ENCODE peak calls at places on chromosome 19, in eight cellular contexts. B is aorta, T is breast epithelium, W is psoas muscle, Q is heart left ventricle, N is Panc1, G is BE2C, K is cardiac muscle cell. X is an unnamed sample.

GRCh38 chr19:38551450-38551813 is 66.3 kb downstream of the MAP4K1 start:
- DNase-seq in B (no peak), T (no peak), W (peak; percentile 39), Q (no peak), N (no peak), G (no peak), K (no peak), X (no peak)

GRCh38 chr19:10618846-10619245 is 6.5 kb upstream of the SLC44A2 start:
- DNase-seq in B (no peak), T (no peak), W (peak; percentile 72), Q (no peak), N (no peak), G (no peak), K (no peak), X (no peak)

GRCh38 chr19:9010693-9011092 is 484 bp upstream of the MUC16 start:
- DNase-seq in B (no peak), T (no peak), W (no peak), Q (no peak), N (no peak), G (no peak), K (no peak), X (no peak)

GRCh38 chr19:40598121-40598917 is 2.9 kb upstream of the LTBP4 start:
- DNase-seq in B (peak; percentile 97), T (peak; percentile 87), W (peak; percentile 93), Q (peak; percentile 85), N (no peak), G (peak; percentile 91), K (peak; percentile 88), X (no peak)

GRCh38 chr19:38673030-38673429 is 25.6 kb downstream of the ACTN4 start:
- DNase-seq in B (no peak), T (no peak), W (peak; percentile 17), Q (no peak), N (no peak), G (no peak), K (no peak), X (no peak)

GRCh38 chr19:48053856-48054255 is 10.0 kb upstream of the CABP5 start:
- DNase-seq in B (no peak), T (no peak), W (no peak), Q (no peak), N (no peak), G (no peak), K (no peak), X (no peak)

GRCh38 chr19:53907193-53907581 is 1.9 kb upstream of the CACNG7 start:
- DNase-seq in B (no peak), T (no peak), W (peak; percentile 43), Q (no peak), N (no peak), G (no peak), K (no peak), X (no peak)

GRCh38 chr19:30783212-30783611 is 411.0 kb downstream of the ZNF536 start:
- DNase-seq in B (no peak), T (no peak), W (no peak), Q (no peak), N (no peak), G (no peak), K (no peak), X (no peak)

GRCh38 chr19:58558066-58558622 is at the start of gene UBE2M:
- DNase-seq in B (peak; percentile 89), T (no peak), W (peak; percentile 84), Q (peak; percentile 79), N (no peak), G (peak; percentile 92), K (no peak), X (no peak)

GRCh38 chr19:53394522-53394973 is 401 bp upstream of the ZNF765 start:
- DNase-seq in B (peak; percentile 86), T (peak; percentile 40), W (peak; percentile 75), Q (peak; percentile 79), N (peak; percentile 30), G (peak; percentile 33), K (peak; percentile 60), X (peak; percentile 22)

GRCh38 chr19:44684892-44685847 is 13.8 kb upstream of the CEACAM16 start:
- DNase-seq in B (no peak), T (no peak), W (no peak), Q (peak; percentile 67), N (no peak), G (no peak), K (peak; percentile 93), X (no peak)

GRCh38 chr19:44685877-44686276 is 13.1 kb upstream of the CEACAM16 start:
- DNase-seq in B (no peak), T (no peak), W (no peak), Q (no peak), N (no peak), G (no peak), K (peak; percentile 69), X (no peak)

GRCh38 chr19:44689290-44690130 is 9.4 kb upstream of the CEACAM16 start:
- DNase-seq in B (peak; percentile 92), T (peak; percentile 41), W (peak; percentile 86), Q (peak; percentile 67), N (no peak), G (peak; percentile 86), K (peak; percentile 84), X (peak; percentile 64)

GRCh38 chr19:44687898-44688297 is 11.1 kb upstream of the CEACAM16 start:
- DNase-seq in B (no peak), T (no peak), W (no peak), Q (no peak), N (no peak), G (no peak), K (no peak), X (no peak)

DNA sequence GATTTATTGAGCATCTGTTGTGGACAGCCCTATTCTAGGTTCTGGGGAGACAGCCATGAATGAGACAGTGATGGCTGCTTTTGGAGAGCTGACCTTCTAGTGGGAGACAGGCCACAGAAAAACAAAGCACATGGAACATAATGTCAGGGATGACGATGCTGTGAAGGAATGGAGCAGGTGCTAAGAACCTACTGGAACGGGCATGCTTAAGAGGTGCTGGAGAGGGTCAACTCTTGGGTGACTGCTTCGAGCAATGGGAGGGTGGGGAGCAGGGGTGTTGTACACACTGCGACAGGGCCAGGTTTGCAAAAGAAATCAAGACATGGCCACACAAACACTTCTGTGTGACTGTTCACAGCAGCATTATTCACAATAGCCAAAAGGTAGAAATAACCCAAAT is 12.1 kb upstream of the CEACAM16 start:
- DNase-seq in B (peak; percentile 2), T (no peak), W (no peak), Q (no peak), N (no peak), G (no peak), K (no peak), X (no peak)
- H3K4me1 ChIP-seq in B (no peaks in the 10 kb centered on the region), T (no peaks in the 10 kb centered on the region), W (peaks cover 3% of the 10 kb centered on the region), Q (no peaks in the 10 kb centered on the region), N (peaks cover 9% of the 10 kb centered on the region), G (no peaks in the 10 kb centered on the region), K (no peaks in the 10 kb centered on the region), X (no peaks in the 10 kb centered on the region)

DNA sequence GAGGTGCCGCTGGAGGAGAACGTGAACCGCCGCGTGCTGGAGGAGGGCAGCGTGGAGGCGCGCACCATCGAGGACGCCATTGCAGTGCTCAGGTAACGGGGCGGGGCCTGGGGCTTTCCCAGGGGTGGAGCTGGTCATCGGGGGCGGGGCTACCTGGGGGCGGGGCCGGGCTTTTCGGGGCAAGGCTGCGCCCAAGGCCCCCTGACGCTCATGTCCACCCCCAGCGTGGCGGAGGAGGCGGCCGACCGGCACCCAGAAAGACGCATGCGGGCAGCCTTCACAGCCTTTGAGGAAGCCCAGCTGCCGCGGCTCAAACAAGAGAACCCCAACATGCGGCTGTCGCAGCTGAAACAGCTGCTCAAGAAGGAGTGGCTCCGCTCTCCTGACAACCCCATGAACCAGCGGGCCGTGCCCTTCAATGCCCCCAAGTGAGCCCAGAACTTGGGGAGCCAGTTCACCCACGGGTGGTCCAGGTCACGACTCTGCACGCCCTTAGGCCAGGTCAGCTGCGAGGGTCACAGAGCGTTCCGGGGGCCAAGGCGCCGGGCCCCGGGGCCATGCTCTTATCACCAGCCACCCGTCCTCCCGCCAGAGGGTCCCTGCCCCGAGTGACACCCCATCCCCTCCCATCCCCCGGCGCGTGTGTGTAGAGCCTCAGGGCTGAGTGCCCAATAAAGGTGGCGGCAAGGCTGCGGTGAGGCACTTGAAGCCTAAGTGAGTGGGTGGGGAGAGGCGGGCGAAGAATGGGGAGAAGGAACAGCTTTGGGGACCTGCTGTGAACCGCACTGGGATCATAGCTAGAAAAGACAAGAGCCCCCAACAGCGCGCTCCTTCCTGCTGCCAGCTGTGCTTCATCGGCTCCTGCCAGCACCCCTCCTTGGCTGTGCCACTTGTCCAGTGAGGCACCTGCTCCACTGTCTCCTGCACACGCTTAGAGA is 10.7 kb downstream of the CCDC124 start:
- DNase-seq in B (no peak), T (no peak), W (no peak), Q (no peak), N (no peak), G (no peak), K (no peak), X (no peak)
- H3K4me1 ChIP-seq in B (no peaks in the 10 kb centered on the region), T (no peaks in the 10 kb centered on the region), W (peaks cover 5% of the 10 kb centered on the region), Q (peaks cover 3% of the 10 kb centered on the region), N (peaks cover 5% of the 10 kb centered on the region), G (peaks cover 6% of the 10 kb centered on the region), K (no peaks in the 10 kb centered on the region), X (peaks cover 6% of the 10 kb centered on the region)

DNA sequence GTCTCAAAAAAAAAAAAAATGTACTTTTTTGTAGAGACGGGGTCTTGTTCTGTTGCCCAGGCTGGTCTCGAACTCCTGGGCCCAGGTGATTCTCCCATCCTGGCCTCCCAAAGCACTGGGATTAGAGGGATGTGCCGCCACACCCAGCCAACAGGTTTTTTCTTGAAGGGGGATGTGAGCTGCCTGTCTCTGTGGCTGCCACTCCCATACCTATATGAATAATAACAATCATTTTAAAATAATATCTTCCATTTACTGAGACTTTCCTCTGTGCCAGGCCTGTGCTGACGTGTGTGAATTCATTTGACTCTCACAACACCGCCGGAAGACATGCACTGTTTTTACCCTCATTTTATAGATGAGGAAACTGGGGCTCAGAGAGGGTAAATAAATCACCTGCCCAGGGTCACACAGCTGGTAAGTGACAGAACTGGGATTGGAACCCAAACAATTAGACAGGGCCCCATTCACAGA is 7.2 kb upstream of the BCL3 start:
- DNase-seq in B (no peak), T (no peak), W (no peak), Q (no peak), N (no peak), G (no peak), K (peak; percentile 49), X (no peak)
- H3K4me1 ChIP-seq in B (no peaks in the 10 kb centered on the region), T (peaks cover 27% of the 10 kb centered on the region), W (peaks cover 42% of the 10 kb centered on the region), Q (peaks cover 27% of the 10 kb centered on the region), N (peaks cover 59% of the 10 kb centered on the region), G (peaks cover 15% of the 10 kb centered on the region), K (no peaks in the 10 kb centered on the region), X (peaks cover 3% of the 10 kb centered on the region)

GRCh38 chr19:57192993-57193392 is 1.7 kb downstream of the ZNF264 start:
- DNase-seq in B (no peak), T (no peak), W (no peak), Q (no peak), N (no peak), G (no peak), K (no peak), X (no peak)

GRCh38 chr19:57191141-57192063 is at the start of gene ZNF264:
- DNase-seq in B (peak; percentile 99), T (peak; percentile 84), W (peak; percentile 95), Q (peak; percentile 95), N (peak; percentile 56), G (peak; percentile 91), K (peak; percentile 93), X (peak; percentile 60)

GRCh38 chr19:57192064-57192395 is 730 bp downstream of the ZNF264 start:
- DNase-seq in B (no peak), T (no peak), W (no peak), Q (no peak), N (no peak), G (no peak), K (peak; percentile 9), X (no peak)

DNA sequence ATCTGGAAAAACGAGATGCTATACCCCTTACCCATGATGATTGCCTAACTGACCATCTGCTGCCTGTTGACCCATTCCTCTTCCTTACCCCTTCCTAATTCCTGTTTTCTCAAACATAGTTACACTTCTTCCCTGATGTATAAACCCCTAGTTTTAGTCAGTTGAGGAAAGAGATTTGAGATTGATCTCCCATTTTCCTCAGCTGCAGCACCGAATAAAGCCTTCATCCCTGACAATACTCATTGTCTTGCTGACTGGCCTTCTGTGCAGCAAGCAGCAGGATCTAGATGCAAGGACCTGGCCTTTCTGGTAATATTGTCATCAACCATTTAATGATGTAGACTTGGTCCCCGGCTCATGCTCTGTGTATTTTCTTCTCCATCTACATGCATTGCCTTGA is 999 bp upstream of the ZNF264 start:
- DNase-seq in B (no peak), T (no peak), W (no peak), Q (no peak), N (no peak), G (no peak), K (no peak), X (no peak)
- H3K4me1 ChIP-seq in B (peaks cover 5% of the 10 kb centered on the region), T (no peaks in the 10 kb centered on the region), W (peaks cover 10% of the 10 kb centered on the region), Q (peaks cover 14% of the 10 kb centered on the region), N (no peaks in the 10 kb centered on the region), G (peaks cover 3% of the 10 kb centered on the region), K (peaks cover 7% of the 10 kb centered on the region), X (no peaks in the 10 kb centered on the region)

X was measured in iPS DF 6.9.